ENCODE peak calls at places on chromosome 19, in eight cellular contexts. One of them, this sample, is unnamed.

GRCh38 chr19:19203012-19203856 is at the start of gene NR2C2AP:
- DNase-seq in IMR-90: peak
- DNase-seq in HFF-Myc: peak
- DNase-seq in mucosa of descending colon: peak
- DNase-seq in endodermal cell: peak
- DNase-seq in T-helper 2 cell: peak
- DNase-seq in effector memory CD4-positive, alpha-beta T cell: peak
- DNase-seq in anterior cingulate cortex: peak
- DNase-seq in this sample: peak

GRCh38 chr19:57560049-57560491 is 407 bp upstream of the ZNF550 start:
- DNase-seq in T-helper 2 cell: no peak
- DNase-seq in effector memory CD4-positive, alpha-beta T cell: no peak
- DNase-seq in anterior cingulate cortex: no peak
- DNase-seq in endodermal cell: no peak
- DNase-seq in mucosa of descending colon: peak
- DNase-seq in HFF-Myc: no peak
- DNase-seq in IMR-90: peak
- DNase-seq in this sample: no peak

GRCh38 chr19:31448221-31448657 is 99.0 kb upstream of the TSHZ3 start:
- DNase-seq in anterior cingulate cortex: peak
- DNase-seq in HFF-Myc: peak
- DNase-seq in T-helper 2 cell: no peak
- DNase-seq in effector memory CD4-positive, alpha-beta T cell: no peak
- DNase-seq in endodermal cell: no peak
- DNase-seq in IMR-90: peak
- DNase-seq in mucosa of descending colon: peak
- DNase-seq in this sample: no peak

GRCh38 chr19:22545751-22546150 is 88.4 kb upstream of the ZNF492 start:
- DNase-seq in anterior cingulate cortex: no peak
- DNase-seq in effector memory CD4-positive, alpha-beta T cell: no peak
- DNase-seq in endodermal cell: peak
- DNase-seq in HFF-Myc: peak
- DNase-seq in IMR-90: no peak
- DNase-seq in mucosa of descending colon: no peak
- DNase-seq in T-helper 2 cell: peak
- DNase-seq in this sample: no peak

GRCh38 chr19:35533201-35533821 is at the start of gene GAPDHS:
- DNase-seq in HFF-Myc: no peak
- DNase-seq in mucosa of descending colon: no peak
- DNase-seq in IMR-90: peak
- DNase-seq in T-helper 2 cell: no peak
- DNase-seq in effector memory CD4-positive, alpha-beta T cell: no peak
- DNase-seq in endodermal cell: no peak
- DNase-seq in anterior cingulate cortex: no peak
- DNase-seq in this sample: no peak

GRCh38 chr19:51541458-51542357 is 10.2 kb upstream of the SIGLEC6 start:
- DNase-seq in HFF-Myc: no peak
- DNase-seq in effector memory CD4-positive, alpha-beta T cell: no peak
- DNase-seq in endodermal cell: no peak
- DNase-seq in anterior cingulate cortex: no peak
- DNase-seq in T-helper 2 cell: no peak
- DNase-seq in mucosa of descending colon: no peak
- DNase-seq in IMR-90: no peak
- DNase-seq in this sample: no peak

GRCh38 chr19:16026131-16026530 is 50.2 kb upstream of the TPM4 start:
- DNase-seq in anterior cingulate cortex: no peak
- DNase-seq in endodermal cell: no peak
- DNase-seq in effector memory CD4-positive, alpha-beta T cell: no peak
- DNase-seq in mucosa of descending colon: no peak
- DNase-seq in HFF-Myc: no peak
- DNase-seq in IMR-90: no peak
- DNase-seq in T-helper 2 cell: no peak
- DNase-seq in this sample: no peak

GRCh38 chr19:1566392-1567115 is 1.6 kb downstream of the MEX3D start:
- DNase-seq in endodermal cell: peak
- DNase-seq in HFF-Myc: peak
- DNase-seq in anterior cingulate cortex: peak
- DNase-seq in effector memory CD4-positive, alpha-beta T cell: no peak
- DNase-seq in mucosa of descending colon: peak
- DNase-seq in T-helper 2 cell: no peak
- DNase-seq in IMR-90: peak
- DNase-seq in this sample: peak

GRCh38 chr19:49433240-49433901 is 8.0 kb downstream of the SLC17A7 start:
- DNase-seq in IMR-90: no peak
- DNase-seq in mucosa of descending colon: no peak
- DNase-seq in effector memory CD4-positive, alpha-beta T cell: no peak
- DNase-seq in T-helper 2 cell: no peak
- DNase-seq in anterior cingulate cortex: no peak
- DNase-seq in HFF-Myc: no peak
- DNase-seq in endodermal cell: no peak
- DNase-seq in this sample: no peak

GRCh38 chr19:37979547-37980082 is 72.6 kb downstream of the SIPA1L3 start:
- DNase-seq in mucosa of descending colon: peak
- DNase-seq in IMR-90: no peak
- DNase-seq in effector memory CD4-positive, alpha-beta T cell: no peak
- DNase-seq in T-helper 2 cell: no peak
- DNase-seq in anterior cingulate cortex: no peak
- DNase-seq in HFF-Myc: no peak
- DNase-seq in endodermal cell: no peak
- DNase-seq in this sample: peak

GRCh38 chr19:17052439-17052838 is 22.8 kb downstream of the HAUS8 start:
- DNase-seq in T-helper 2 cell: peak
- DNase-seq in IMR-90: peak
- DNase-seq in endodermal cell: peak
- DNase-seq in mucosa of descending colon: no peak
- DNase-seq in anterior cingulate cortex: no peak
- DNase-seq in effector memory CD4-positive, alpha-beta T cell: no peak
- DNase-seq in HFF-Myc: no peak
- DNase-seq in this sample: no peak

GRCh38 chr19:29393915-29394460 is 131.8 kb upstream of the VSTM2B start:
- DNase-seq in HFF-Myc: no peak
- DNase-seq in effector memory CD4-positive, alpha-beta T cell: no peak
- DNase-seq in IMR-90: no peak
- DNase-seq in endodermal cell: no peak
- DNase-seq in mucosa of descending colon: no peak
- DNase-seq in T-helper 2 cell: no peak
- DNase-seq in anterior cingulate cortex: no peak
- DNase-seq in this sample: no peak

GRCh38 chr19:1843646-1844394 is 4.5 kb downstream of the REXO1 start:
- DNase-seq in effector memory CD4-positive, alpha-beta T cell: no peak
- DNase-seq in IMR-90: no peak
- DNase-seq in anterior cingulate cortex: no peak
- DNase-seq in HFF-Myc: no peak
- DNase-seq in T-helper 2 cell: no peak
- DNase-seq in mucosa of descending colon: no peak
- DNase-seq in endodermal cell: peak
- DNase-seq in this sample: no peak

GRCh38 chr19:13881692-13882418 is 4.9 kb downstream of the NANOS3 start:
- DNase-seq in anterior cingulate cortex: no peak
- DNase-seq in T-helper 2 cell: peak
- DNase-seq in HFF-Myc: no peak
- DNase-seq in mucosa of descending colon: peak
- DNase-seq in endodermal cell: no peak
- DNase-seq in IMR-90: peak
- DNase-seq in effector memory CD4-positive, alpha-beta T cell: peak
- DNase-seq in this sample: no peak

GRCh38 chr19:31347356-31347755 is 1.9 kb downstream of the TSHZ3 start:
- DNase-seq in IMR-90: peak
- DNase-seq in mucosa of descending colon: no peak
- DNase-seq in HFF-Myc: no peak
- DNase-seq in effector memory CD4-positive, alpha-beta T cell: no peak
- DNase-seq in anterior cingulate cortex: no peak
- DNase-seq in endodermal cell: no peak
- DNase-seq in T-helper 2 cell: no peak
- DNase-seq in this sample: no peak

GRCh38 chr19:8311461-8312260 is 3.5 kb upstream of the CD320 start:
- DNase-seq in IMR-90: no peak
- DNase-seq in T-helper 2 cell: no peak
- DNase-seq in endodermal cell: no peak
- DNase-seq in anterior cingulate cortex: no peak
- DNase-seq in HFF-Myc: no peak
- DNase-seq in effector memory CD4-positive, alpha-beta T cell: no peak
- DNase-seq in mucosa of descending colon: peak
- DNase-seq in this sample: no peak

GRCh38 chr19:28785961-28786360 is 427.0 kb downstream of the UQCRFS1 start:
- DNase-seq in effector memory CD4-positive, alpha-beta T cell: no peak
- DNase-seq in IMR-90: no peak
- DNase-seq in HFF-Myc: no peak
- DNase-seq in mucosa of descending colon: no peak
- DNase-seq in endodermal cell: peak
- DNase-seq in T-helper 2 cell: no peak
- DNase-seq in anterior cingulate cortex: no peak
- DNase-seq in this sample: no peak

GRCh38 chr19:46892252-46893179 is 31.7 kb downstream of the ARHGAP35 start:
- DNase-seq in effector memory CD4-positive, alpha-beta T cell: no peak
- DNase-seq in endodermal cell: no peak
- DNase-seq in HFF-Myc: no peak
- DNase-seq in T-helper 2 cell: no peak
- DNase-seq in anterior cingulate cortex: no peak
- DNase-seq in mucosa of descending colon: no peak
- DNase-seq in IMR-90: no peak
- DNase-seq in this sample: no peak

GRCh38 chr19:11856568-11857264 is 8.2 kb downstream of the ZNF439 start:
- DNase-seq in HFF-Myc: no peak
- DNase-seq in mucosa of descending colon: peak
- DNase-seq in T-helper 2 cell: no peak
- DNase-seq in effector memory CD4-positive, alpha-beta T cell: no peak
- DNase-seq in endodermal cell: no peak
- DNase-seq in anterior cingulate cortex: no peak
- DNase-seq in IMR-90: no peak
- DNase-seq in this sample: no peak

GRCh38 chr19:5001547-5002131 is 32.7 kb downstream of the KDM4B start:
- DNase-seq in effector memory CD4-positive, alpha-beta T cell: no peak
- DNase-seq in anterior cingulate cortex: no peak
- DNase-seq in IMR-90: peak
- DNase-seq in T-helper 2 cell: peak
- DNase-seq in endodermal cell: peak
- DNase-seq in HFF-Myc: peak
- DNase-seq in mucosa of descending colon: no peak
- DNase-seq in this sample: peak

GRCh38 chr19:44738603-44739585 is 9.6 kb upstream of the BCL3 start:
- DNase-seq in anterior cingulate cortex: no peak
- DNase-seq in HFF-Myc: no peak
- DNase-seq in mucosa of descending colon: peak
- DNase-seq in T-helper 2 cell: no peak
- DNase-seq in endodermal cell: no peak
- DNase-seq in IMR-90: no peak
- DNase-seq in effector memory CD4-positive, alpha-beta T cell: no peak
- DNase-seq in this sample: no peak

GRCh38 chr19:11693505-11694499 is 44.9 kb downstream of the ZNF823 start:
- DNase-seq in effector memory CD4-positive, alpha-beta T cell: no peak
- DNase-seq in endodermal cell: peak
- DNase-seq in mucosa of descending colon: no peak
- DNase-seq in IMR-90: peak
- DNase-seq in T-helper 2 cell: no peak
- DNase-seq in anterior cingulate cortex: no peak
- DNase-seq in HFF-Myc: peak
- DNase-seq in this sample: peak

GRCh38 chr19:45130888-45131615 is 29.7 kb downstream of the NKPD1 start:
- DNase-seq in anterior cingulate cortex: peak
- DNase-seq in endodermal cell: no peak
- DNase-seq in effector memory CD4-positive, alpha-beta T cell: no peak
- DNase-seq in IMR-90: peak
- DNase-seq in HFF-Myc: no peak
- DNase-seq in T-helper 2 cell: peak
- DNase-seq in mucosa of descending colon: peak
- DNase-seq in this sample: no peak

GRCh38 chr19:4507150-4507452 is 11.2 kb downstream of the PLIN4 start:
- DNase-seq in IMR-90: no peak
- DNase-seq in endodermal cell: no peak
- DNase-seq in T-helper 2 cell: no peak
- DNase-seq in HFF-Myc: no peak
- DNase-seq in effector memory CD4-positive, alpha-beta T cell: no peak
- DNase-seq in mucosa of descending colon: no peak
- DNase-seq in anterior cingulate cortex: no peak
- DNase-seq in this sample: no peak

GRCh38 chr19:751501-752341 is 809 bp downstream of the MISP start:
- DNase-seq in endodermal cell: peak
- DNase-seq in IMR-90: peak
- DNase-seq in HFF-Myc: no peak
- DNase-seq in effector memory CD4-positive, alpha-beta T cell: no peak
- DNase-seq in T-helper 2 cell: no peak
- DNase-seq in anterior cingulate cortex: no peak
- DNase-seq in mucosa of descending colon: peak
- DNase-seq in this sample: no peak

GRCh38 chr19:58570770-58571574 is 2.2 kb downstream of the MZF1 start:
- DNase-seq in IMR-90: no peak
- DNase-seq in mucosa of descending colon: peak
- DNase-seq in HFF-Myc: no peak
- DNase-seq in T-helper 2 cell: no peak
- DNase-seq in endodermal cell: no peak
- DNase-seq in anterior cingulate cortex: no peak
- DNase-seq in effector memory CD4-positive, alpha-beta T cell: no peak
- DNase-seq in this sample: no peak

GRCh38 chr19:35349614-35350521 is 2.2 kb downstream of the FFAR1 start:
- DNase-seq in IMR-90: no peak
- DNase-seq in mucosa of descending colon: no peak
- DNase-seq in effector memory CD4-positive, alpha-beta T cell: no peak
- DNase-seq in T-helper 2 cell: no peak
- DNase-seq in anterior cingulate cortex: no peak
- DNase-seq in HFF-Myc: no peak
- DNase-seq in endodermal cell: peak
- DNase-seq in this sample: no peak

GRCh38 chr19:16260794-16261161 is 63.1 kb downstream of the AP1M1 start:
- DNase-seq in endodermal cell: no peak
- DNase-seq in anterior cingulate cortex: no peak
- DNase-seq in mucosa of descending colon: no peak
- DNase-seq in HFF-Myc: no peak
- DNase-seq in T-helper 2 cell: no peak
- DNase-seq in effector memory CD4-positive, alpha-beta T cell: no peak
- DNase-seq in IMR-90: no peak
- DNase-seq in this sample: no peak

GRCh38 chr19:33134571-33135041 is 2.7 kb downstream of the WDR88 start:
- DNase-seq in effector memory CD4-positive, alpha-beta T cell: no peak
- DNase-seq in IMR-90: no peak
- DNase-seq in anterior cingulate cortex: no peak
- DNase-seq in mucosa of descending colon: no peak
- DNase-seq in HFF-Myc: no peak
- DNase-seq in endodermal cell: peak
- DNase-seq in T-helper 2 cell: peak
- DNase-seq in this sample: no peak

GRCh38 chr19:37098570-37098969 is 20.3 kb downstream of the ZNF420 start:
- DNase-seq in mucosa of descending colon: no peak
- DNase-seq in effector memory CD4-positive, alpha-beta T cell: no peak
- DNase-seq in HFF-Myc: no peak
- DNase-seq in T-helper 2 cell: no peak
- DNase-seq in anterior cingulate cortex: no peak
- DNase-seq in IMR-90: no peak
- DNase-seq in endodermal cell: no peak
- DNase-seq in this sample: no peak

GRCh38 chr19:4732680-4733114 is 9.1 kb upstream of the DPP9 start:
- DNase-seq in mucosa of descending colon: peak
- DNase-seq in endodermal cell: peak
- DNase-seq in T-helper 2 cell: peak
- DNase-seq in HFF-Myc: no peak
- DNase-seq in anterior cingulate cortex: peak
- DNase-seq in IMR-90: peak
- DNase-seq in effector memory CD4-positive, alpha-beta T cell: peak
- DNase-seq in this sample: peak

GRCh38 chr19:34172661-34173144 is 399 bp downstream of the LSM14A start:
- DNase-seq in effector memory CD4-positive, alpha-beta T cell: no peak
- DNase-seq in anterior cingulate cortex: no peak
- DNase-seq in mucosa of descending colon: no peak
- DNase-seq in IMR-90: no peak
- DNase-seq in HFF-Myc: no peak
- DNase-seq in T-helper 2 cell: no peak
- DNase-seq in endodermal cell: no peak
- DNase-seq in this sample: no peak

GRCh38 chr19:53504903-53505302 is 33.0 kb upstream of the ZNF331 start:
- DNase-seq in anterior cingulate cortex: no peak
- DNase-seq in mucosa of descending colon: no peak
- DNase-seq in IMR-90: no peak
- DNase-seq in T-helper 2 cell: no peak
- DNase-seq in effector memory CD4-positive, alpha-beta T cell: no peak
- DNase-seq in endodermal cell: no peak
- DNase-seq in HFF-Myc: no peak
- DNase-seq in this sample: no peak

GRCh38 chr19:38877781-38878574 is at the start of gene RINL:
- DNase-seq in endodermal cell: peak
- DNase-seq in IMR-90: no peak
- DNase-seq in mucosa of descending colon: peak
- DNase-seq in anterior cingulate cortex: no peak
- DNase-seq in T-helper 2 cell: peak
- DNase-seq in effector memory CD4-positive, alpha-beta T cell: peak
- DNase-seq in HFF-Myc: no peak
- DNase-seq in this sample: no peak

This sample was measured in NCI-H446 treated with DMSO at 0.1 percent for 48 hours.